ENCODE peak calls at places on chromosomes 4 and X, in six cellular contexts. C is neural crest cell, F is T-cell, M is psoas muscle, D is AG20443, E is A549. K is an unnamed sample.

GRCh38 chr4:113141901-113142346 is 92.5 kb downstream of the ANK2 start:
- DNase-seq in C (no peak), F (no peak), M (no peak), D (peak), E (peak), K (no peak)

GRCh38 chr4:80155286-80155982 is 41.9 kb upstream of the PRDM8 start:
- DNase-seq in C (no peak), F (no peak), M (no peak), D (no peak), E (no peak), K (no peak)

GRCh38 chrX:13937370-13938052 is 92.2 kb downstream of the GEMIN8 start:
- DNase-seq in C (no peak), F (no peak), M (no peak), D (peak), E (no peak), K (peak)

GRCh38 chr4:11053601-11054000 is 369.0 kb upstream of the CLNK start:
- DNase-seq in C (no peak), F (no peak), M (no peak), D (no peak), E (no peak), K (no peak)

GRCh38 chrX:149286940-149287349 is 218.2 kb downstream of the IDS start:
- DNase-seq in C (peak), F (peak), M (no peak), D (peak), E (peak), K (peak)

GRCh38 chr4:13455411-13455810 is 28.7 kb downstream of the RAB28 start:
- DNase-seq in C (no peak), F (no peak), M (no peak), D (peak), E (no peak), K (no peak)

GRCh38 chrX:142663330-142664095 is 362.2 kb upstream of the SPANXN4 start:
- DNase-seq in C (no peak), F (no peak), M (no peak), D (no peak), E (no peak), K (no peak)

GRCh38 chr4:125316391-125316780 is 1.6 kb downstream of the FAT4 start:
- DNase-seq in C (no peak), F (no peak), M (peak), D (peak), E (peak), K (peak)

GRCh38 chr4:37480509-37480908 is 205.7 kb downstream of the RELL1 start:
- DNase-seq in C (no peak), F (no peak), M (no peak), D (no peak), E (no peak), K (no peak)

GRCh38 chr4:77821775-77822174 is 2.6 kb upstream of the CNOT6L start:
- DNase-seq in C (no peak), F (peak), M (no peak), D (no peak), E (no peak), K (no peak)

GRCh38 chrX:7841084-7841805 is 1.7 kb upstream of the VCX start:
- DNase-seq in C (no peak), F (no peak), M (no peak), D (no peak), E (no peak), K (no peak)